ENCODE peak calls at places on chromosomes 12 and 14, in six cellular contexts. One of them, this sample, is unnamed.

GRCh38 chr12:88922816-88923215 is 342.5 kb upstream of the KITLG start:
- DNase-seq in stimulated activated CD8-positive, alpha-beta memory T cell treated with anti-CD3 and anti-CD28 coated beads, Interleukin-4, amount 100 ng/mL, for 24 hours: no peak
- DNase-seq in right lobe of liver: no peak
- DNase-seq in GM04504: no peak
- DNase-seq in cortex of kidney: no peak
- DNase-seq in psoas muscle: no peak
- DNase-seq in this sample: no peak

GRCh38 chr14:26596722-26597030 is 1.2 kb downstream of the NOVA1 start:
- DNase-seq in cortex of kidney: no peak
- DNase-seq in GM04504: no peak
- DNase-seq in psoas muscle: no peak
- DNase-seq in right lobe of liver: no peak
- DNase-seq in stimulated activated CD8-positive, alpha-beta memory T cell treated with anti-CD3 and anti-CD28 coated beads, Interleukin-4, amount 100 ng/mL, for 24 hours: no peak
- DNase-seq in this sample: no peak

GRCh38 chr12:112971248-112971647 is 7.1 kb upstream of the OAS2 start:
- DNase-seq in cortex of kidney: no peak
- DNase-seq in GM04504: no peak
- DNase-seq in right lobe of liver: no peak
- DNase-seq in stimulated activated CD8-positive, alpha-beta memory T cell treated with anti-CD3 and anti-CD28 coated beads, Interleukin-4, amount 100 ng/mL, for 24 hours: no peak
- DNase-seq in psoas muscle: peak
- DNase-seq in this sample: no peak

GRCh38 chr12:113298861-113299545 is 35.9 kb downstream of the SLC8B1 start:
- DNase-seq in cortex of kidney: no peak
- DNase-seq in GM04504: no peak
- DNase-seq in psoas muscle: peak
- DNase-seq in stimulated activated CD8-positive, alpha-beta memory T cell treated with anti-CD3 and anti-CD28 coated beads, Interleukin-4, amount 100 ng/mL, for 24 hours: no peak
- DNase-seq in right lobe of liver: peak
- DNase-seq in this sample: no peak

GRCh38 chr12:75488553-75488952 is 8.0 kb downstream of the GLIPR1 start:
- DNase-seq in stimulated activated CD8-positive, alpha-beta memory T cell treated with anti-CD3 and anti-CD28 coated beads, Interleukin-4, amount 100 ng/mL, for 24 hours: no peak
- DNase-seq in psoas muscle: no peak
- DNase-seq in cortex of kidney: no peak
- DNase-seq in right lobe of liver: no peak
- DNase-seq in GM04504: no peak
- DNase-seq in this sample: no peak

GRCh38 chr14:99724196-99724891 is 40.2 kb downstream of the CYP46A1 start:
- DNase-seq in cortex of kidney: no peak
- DNase-seq in psoas muscle: no peak
- DNase-seq in GM04504: no peak
- DNase-seq in stimulated activated CD8-positive, alpha-beta memory T cell treated with anti-CD3 and anti-CD28 coated beads, Interleukin-4, amount 100 ng/mL, for 24 hours: no peak
- DNase-seq in right lobe of liver: peak
- DNase-seq in this sample: no peak

GRCh38 chr14:100726812-100727564 is at the start of gene DLK1:
- DNase-seq in cortex of kidney: no peak
- DNase-seq in stimulated activated CD8-positive, alpha-beta memory T cell treated with anti-CD3 and anti-CD28 coated beads, Interleukin-4, amount 100 ng/mL, for 24 hours: no peak
- DNase-seq in right lobe of liver: no peak
- DNase-seq in GM04504: no peak
- DNase-seq in psoas muscle: no peak
- DNase-seq in this sample: no peak

GRCh38 chr12:38961683-38962082 is 56.3 kb upstream of the CPNE8 start:
- DNase-seq in stimulated activated CD8-positive, alpha-beta memory T cell treated with anti-CD3 and anti-CD28 coated beads, Interleukin-4, amount 100 ng/mL, for 24 hours: no peak
- DNase-seq in psoas muscle: no peak
- DNase-seq in GM04504: no peak
- DNase-seq in cortex of kidney: no peak
- DNase-seq in right lobe of liver: no peak
- DNase-seq in this sample: no peak

GRCh38 chr14:69055125-69055524 is 76.0 kb upstream of the ACTN1 start:
- DNase-seq in stimulated activated CD8-positive, alpha-beta memory T cell treated with anti-CD3 and anti-CD28 coated beads, Interleukin-4, amount 100 ng/mL, for 24 hours: no peak
- DNase-seq in right lobe of liver: no peak
- DNase-seq in cortex of kidney: no peak
- DNase-seq in GM04504: no peak
- DNase-seq in psoas muscle: no peak
- DNase-seq in this sample: peak

GRCh38 chr12:78403681-78404080 is 460.9 kb upstream of the SYT1 start:
- DNase-seq in right lobe of liver: no peak
- DNase-seq in stimulated activated CD8-positive, alpha-beta memory T cell treated with anti-CD3 and anti-CD28 coated beads, Interleukin-4, amount 100 ng/mL, for 24 hours: no peak
- DNase-seq in psoas muscle: no peak
- DNase-seq in GM04504: no peak
- DNase-seq in cortex of kidney: no peak
- DNase-seq in this sample: no peak

GRCh38 chr14:78848234-78848820 is 678.2 kb downstream of the NRXN3 start:
- DNase-seq in right lobe of liver: peak
- DNase-seq in GM04504: peak
- DNase-seq in cortex of kidney: no peak
- DNase-seq in psoas muscle: no peak
- DNase-seq in stimulated activated CD8-positive, alpha-beta memory T cell treated with anti-CD3 and anti-CD28 coated beads, Interleukin-4, amount 100 ng/mL, for 24 hours: no peak
- DNase-seq in this sample: no peak

GRCh38 chr12:65497645-65498044 is 219.2 kb downstream of the MSRB3 start:
- DNase-seq in cortex of kidney: no peak
- DNase-seq in right lobe of liver: no peak
- DNase-seq in stimulated activated CD8-positive, alpha-beta memory T cell treated with anti-CD3 and anti-CD28 coated beads, Interleukin-4, amount 100 ng/mL, for 24 hours: no peak
- DNase-seq in GM04504: no peak
- DNase-seq in psoas muscle: no peak
- DNase-seq in this sample: no peak

GRCh38 chr14:50677527-50678063 is 9.5 kb upstream of the SAV1 start:
- DNase-seq in GM04504: no peak
- DNase-seq in psoas muscle: no peak
- DNase-seq in cortex of kidney: no peak
- DNase-seq in stimulated activated CD8-positive, alpha-beta memory T cell treated with anti-CD3 and anti-CD28 coated beads, Interleukin-4, amount 100 ng/mL, for 24 hours: no peak
- DNase-seq in right lobe of liver: no peak
- DNase-seq in this sample: no peak

GRCh38 chr14:73238262-73238852 is 1.1 kb downstream of the PAPLN start:
- DNase-seq in psoas muscle: no peak
- DNase-seq in cortex of kidney: no peak
- DNase-seq in GM04504: peak
- DNase-seq in right lobe of liver: no peak
- DNase-seq in stimulated activated CD8-positive, alpha-beta memory T cell treated with anti-CD3 and anti-CD28 coated beads, Interleukin-4, amount 100 ng/mL, for 24 hours: no peak
- DNase-seq in this sample: peak

GRCh38 chr12:116358850-116359761 is 81.6 kb upstream of the MED13L start:
- DNase-seq in right lobe of liver: peak
- DNase-seq in GM04504: peak
- DNase-seq in psoas muscle: peak
- DNase-seq in stimulated activated CD8-positive, alpha-beta memory T cell treated with anti-CD3 and anti-CD28 coated beads, Interleukin-4, amount 100 ng/mL, for 24 hours: peak
- DNase-seq in cortex of kidney: no peak
- DNase-seq in this sample: peak

GRCh38 chr12:70365648-70366518 is at the start of gene KCNMB4:
- DNase-seq in GM04504: no peak
- DNase-seq in psoas muscle: peak
- DNase-seq in cortex of kidney: peak
- DNase-seq in right lobe of liver: peak
- DNase-seq in stimulated activated CD8-positive, alpha-beta memory T cell treated with anti-CD3 and anti-CD28 coated beads, Interleukin-4, amount 100 ng/mL, for 24 hours: peak
- DNase-seq in this sample: peak

GRCh38 chr14:99274346-99275221 is 2.6 kb upstream of the BCL11B start:
- DNase-seq in right lobe of liver: no peak
- DNase-seq in cortex of kidney: no peak
- DNase-seq in GM04504: peak
- DNase-seq in stimulated activated CD8-positive, alpha-beta memory T cell treated with anti-CD3 and anti-CD28 coated beads, Interleukin-4, amount 100 ng/mL, for 24 hours: peak
- DNase-seq in psoas muscle: peak
- DNase-seq in this sample: peak

GRCh38 chr12:113244015-113244983 is 23.0 kb downstream of the TPCN1 start:
- DNase-seq in GM04504: no peak
- DNase-seq in stimulated activated CD8-positive, alpha-beta memory T cell treated with anti-CD3 and anti-CD28 coated beads, Interleukin-4, amount 100 ng/mL, for 24 hours: no peak
- DNase-seq in right lobe of liver: peak
- DNase-seq in psoas muscle: peak
- DNase-seq in cortex of kidney: no peak
- DNase-seq in this sample: no peak

GRCh38 chr12:124437621-124438414 is 129.6 kb downstream of the NCOR2 start:
- DNase-seq in stimulated activated CD8-positive, alpha-beta memory T cell treated with anti-CD3 and anti-CD28 coated beads, Interleukin-4, amount 100 ng/mL, for 24 hours: no peak
- DNase-seq in psoas muscle: no peak
- DNase-seq in cortex of kidney: no peak
- DNase-seq in GM04504: no peak
- DNase-seq in right lobe of liver: no peak
- DNase-seq in this sample: no peak

GRCh38 chr12:117134059-117134458 is 34.8 kb upstream of the TESC start:
- DNase-seq in right lobe of liver: no peak
- DNase-seq in psoas muscle: no peak
- DNase-seq in cortex of kidney: no peak
- DNase-seq in stimulated activated CD8-positive, alpha-beta memory T cell treated with anti-CD3 and anti-CD28 coated beads, Interleukin-4, amount 100 ng/mL, for 24 hours: peak
- DNase-seq in GM04504: no peak
- DNase-seq in this sample: no peak

GRCh38 chr12:31431721-31432120 is 105.8 kb upstream of the SINHCAF start:
- DNase-seq in right lobe of liver: no peak
- DNase-seq in psoas muscle: no peak
- DNase-seq in stimulated activated CD8-positive, alpha-beta memory T cell treated with anti-CD3 and anti-CD28 coated beads, Interleukin-4, amount 100 ng/mL, for 24 hours: no peak
- DNase-seq in GM04504: no peak
- DNase-seq in cortex of kidney: no peak
- DNase-seq in this sample: no peak

GRCh38 chr12:14443531-14443930 is 78.0 kb downstream of the ATF7IP start:
- DNase-seq in GM04504: peak
- DNase-seq in cortex of kidney: no peak
- DNase-seq in stimulated activated CD8-positive, alpha-beta memory T cell treated with anti-CD3 and anti-CD28 coated beads, Interleukin-4, amount 100 ng/mL, for 24 hours: no peak
- DNase-seq in psoas muscle: no peak
- DNase-seq in right lobe of liver: no peak
- DNase-seq in this sample: no peak

GRCh38 chr14:30295980-30296379 is 263.0 kb upstream of the G2E3 start:
- DNase-seq in GM04504: no peak
- DNase-seq in cortex of kidney: no peak
- DNase-seq in psoas muscle: no peak
- DNase-seq in right lobe of liver: no peak
- DNase-seq in stimulated activated CD8-positive, alpha-beta memory T cell treated with anti-CD3 and anti-CD28 coated beads, Interleukin-4, amount 100 ng/mL, for 24 hours: no peak
- DNase-seq in this sample: no peak

GRCh38 chr12:10283028-10283427 is 24.6 kb upstream of the KLRD1 start:
- DNase-seq in stimulated activated CD8-positive, alpha-beta memory T cell treated with anti-CD3 and anti-CD28 coated beads, Interleukin-4, amount 100 ng/mL, for 24 hours: no peak
- DNase-seq in right lobe of liver: no peak
- DNase-seq in GM04504: no peak
- DNase-seq in psoas muscle: no peak
- DNase-seq in cortex of kidney: no peak
- DNase-seq in this sample: no peak

GRCh38 chr14:52352546-52352945 is 38.4 kb downstream of the PTGER2 start:
- DNase-seq in psoas muscle: no peak
- DNase-seq in right lobe of liver: no peak
- DNase-seq in cortex of kidney: no peak
- DNase-seq in GM04504: no peak
- DNase-seq in stimulated activated CD8-positive, alpha-beta memory T cell treated with anti-CD3 and anti-CD28 coated beads, Interleukin-4, amount 100 ng/mL, for 24 hours: no peak
- DNase-seq in this sample: no peak

GRCh38 chr12:14408208-14408607 is 42.7 kb downstream of the ATF7IP start:
- DNase-seq in cortex of kidney: no peak
- DNase-seq in right lobe of liver: no peak
- DNase-seq in stimulated activated CD8-positive, alpha-beta memory T cell treated with anti-CD3 and anti-CD28 coated beads, Interleukin-4, amount 100 ng/mL, for 24 hours: no peak
- DNase-seq in GM04504: no peak
- DNase-seq in psoas muscle: no peak
- DNase-seq in this sample: no peak

GRCh38 chr12:46446645-46447044 is 74.1 kb upstream of the SLC38A2 start:
- DNase-seq in GM04504: no peak
- DNase-seq in right lobe of liver: no peak
- DNase-seq in stimulated activated CD8-positive, alpha-beta memory T cell treated with anti-CD3 and anti-CD28 coated beads, Interleukin-4, amount 100 ng/mL, for 24 hours: no peak
- DNase-seq in cortex of kidney: no peak
- DNase-seq in psoas muscle: no peak
- DNase-seq in this sample: no peak

GRCh38 chr12:70719672-70720420 is 82.6 kb upstream of the PTPRB start:
- DNase-seq in stimulated activated CD8-positive, alpha-beta memory T cell treated with anti-CD3 and anti-CD28 coated beads, Interleukin-4, amount 100 ng/mL, for 24 hours: peak
- DNase-seq in right lobe of liver: no peak
- DNase-seq in GM04504: peak
- DNase-seq in cortex of kidney: no peak
- DNase-seq in psoas muscle: peak
- DNase-seq in this sample: no peak

GRCh38 chr12:124217508-124217981 is 77.3 kb upstream of the RFLNA start:
- DNase-seq in psoas muscle: no peak
- DNase-seq in cortex of kidney: no peak
- DNase-seq in right lobe of liver: no peak
- DNase-seq in stimulated activated CD8-positive, alpha-beta memory T cell treated with anti-CD3 and anti-CD28 coated beads, Interleukin-4, amount 100 ng/mL, for 24 hours: no peak
- DNase-seq in GM04504: no peak
- DNase-seq in this sample: no peak

This sample was measured in T1000.